ENCODE peak calls at places on chromosome 15, in ten cellular contexts. P, J, Z, R, E, C, N, Y, G and U are unnamed samples.

GRCh38 chr15:81001180-81002003 is 669 bp downstream of the TLNRD1 start:
- DNase-seq in P (peak; percentile 44), J (peak; percentile 35), Z (peak; percentile 77), R (peak; percentile 43), E (peak; percentile 85), C (peak; percentile 51), N (peak; percentile 35), Y (no peak), G (peak; percentile 78), U (no peak)

GRCh38 chr15:61038910-61039309 is 190.2 kb downstream of the RORA start:
- DNase-seq in P (peak; percentile 84), J (no peak), Z (no peak), R (no peak), E (no peak), C (peak; percentile 52), N (no peak), Y (no peak), G (no peak), U (no peak)

GRCh38 chr15:45521596-45522167 is 873 bp downstream of the SLC30A4 start:
- DNase-seq in P (peak; percentile 16), J (no peak), Z (no peak), R (no peak), E (no peak), C (no peak), N (peak; percentile 8), Y (no peak), G (no peak), U (peak; percentile 88)

GRCh38 chr15:23566070-23567050 is 886 bp downstream of the MKRN3 start:
- DNase-seq in P (no peak), J (no peak), Z (no peak), R (no peak), E (no peak), C (no peak), N (peak; percentile 82), Y (no peak), G (no peak), U (peak; percentile 66)

GRCh38 chr15:63332367-63333078 is 49.1 kb downstream of the CA12 start:
- DNase-seq in P (peak; percentile 85), J (peak; percentile 96), Z (no peak), R (no peak), E (no peak), C (peak; percentile 83), N (no peak), Y (peak; percentile 54), G (no peak), U (peak; percentile 50)

GRCh38 chr15:40106203-40107161 is 2.2 kb downstream of the BMF start:
- DNase-seq in P (peak; percentile 75), J (peak; percentile 49), Z (peak; percentile 95), R (peak; percentile 60), E (peak; percentile 90), C (peak; percentile 88), N (peak; percentile 66), Y (no peak), G (peak; percentile 40), U (peak; percentile 95)

GRCh38 chr15:101264011-101264410 is 12.2 kb upstream of the CHSY1 start:
- DNase-seq in P (no peak), J (peak; percentile 46), Z (no peak), R (no peak), E (no peak), C (peak; percentile 40), N (no peak), Y (no peak), G (no peak), U (no peak)

GRCh38 chr15:64635486-64635815 is 139.9 kb downstream of the RBPMS2 start:
- DNase-seq in P (peak; percentile 96), J (peak; percentile 86), Z (peak; percentile 15), R (no peak), E (no peak), C (peak; percentile 92), N (no peak), Y (no peak), G (peak; percentile 21), U (no peak)

GRCh38 chr15:25875551-25875950 is 12.4 kb upstream of the ATP10A start:
- DNase-seq in P (no peak), J (no peak), Z (no peak), R (no peak), E (no peak), C (no peak), N (no peak), Y (no peak), G (no peak), U (no peak)
- TF ChIP-seq CTCF in P (no peak), J (no peak), Z (no peak), R (no peak), E (no peak), C (no peak), N (no peak), Y (no peak), G (no peak), U (no peak)

GRCh38 chr15:68354268-68354667 is 76.7 kb downstream of the FEM1B start:
- DNase-seq in P (no peak), J (no peak), Z (no peak), R (no peak), E (no peak), C (no peak), N (no peak), Y (no peak), G (no peak), U (no peak)
- H3K4me3 ChIP-seq in P (no peak overlapping the region), J (no peak overlapping the region), Z (no peak overlapping the region), R (no peak overlapping the region), E (no peak overlapping the region), C (no peak overlapping the region), N (no peak overlapping the region), Y (no peak overlapping the region), G (no peak overlapping the region), U (no peak overlapping the region)

GRCh38 chr15:90619939-90620338 is 90.2 kb downstream of the CRTC3 start:
- DNase-seq in P (no peak), J (no peak), Z (no peak), R (no peak), E (no peak), C (no peak), N (no peak), Y (no peak), G (no peak), U (no peak)

GRCh38 chr15:90617668-90618097 is 88.0 kb downstream of the CRTC3 start:
- DNase-seq in P (no peak), J (no peak), Z (no peak), R (no peak), E (no peak), C (no peak), N (no peak), Y (no peak), G (no peak), U (peak; percentile 56)

GRCh38 chr15:90617171-90617570 is 87.4 kb downstream of the CRTC3 start:
- DNase-seq in P (no peak), J (peak; percentile 53), Z (no peak), R (no peak), E (no peak), C (no peak), N (no peak), Y (no peak), G (no peak), U (no peak)

GRCh38 chr15:90619468-90619867 is 89.7 kb downstream of the CRTC3 start:
- DNase-seq in P (no peak), J (no peak), Z (no peak), R (no peak), E (no peak), C (no peak), N (no peak), Y (no peak), G (no peak), U (no peak)

DNA sequence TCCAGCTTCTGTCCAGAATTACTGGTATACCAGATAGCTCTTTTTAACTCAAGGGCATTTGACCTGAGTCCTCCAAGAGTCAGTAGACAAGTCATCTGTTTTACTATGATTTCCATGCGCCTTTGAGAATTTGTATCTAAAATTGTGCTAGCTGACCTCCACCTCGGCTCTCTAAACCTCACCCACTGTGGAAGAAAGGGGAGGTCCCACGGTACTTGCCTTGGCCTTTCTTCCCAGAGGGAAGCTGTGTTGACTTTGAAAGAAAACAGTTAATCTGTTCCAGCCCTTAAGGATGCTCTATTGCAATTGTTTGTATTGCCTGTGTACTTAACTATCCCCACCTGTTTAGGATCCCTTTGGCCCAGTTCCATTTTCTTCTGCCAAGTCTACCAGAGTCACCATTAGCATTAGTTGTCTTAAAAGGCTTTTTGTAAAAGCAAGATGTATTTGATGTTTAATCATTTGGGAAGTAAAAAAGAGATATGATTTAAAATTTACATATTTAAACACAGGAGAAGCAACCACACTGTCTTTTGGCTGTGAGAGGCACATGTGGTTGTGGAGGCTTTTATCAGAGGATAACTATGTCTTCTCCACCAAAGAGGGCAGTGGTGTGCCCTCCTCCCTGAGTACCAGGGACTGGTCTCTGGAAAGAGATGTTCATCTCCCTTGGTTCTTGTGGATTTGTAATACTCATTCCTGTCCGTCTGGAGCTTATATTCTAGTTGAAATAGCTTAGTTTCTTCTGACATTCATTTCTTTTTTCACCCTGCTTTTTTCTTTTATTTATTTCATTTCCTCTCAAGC is 88.8 kb downstream of the CRTC3 start:
- DNase-seq in P (no peak), J (peak; percentile 17), Z (no peak), R (no peak), E (no peak), C (no peak), N (no peak), Y (no peak), G (no peak), U (peak; percentile 59)
- TF ChIP-seq CTCF in P (no peak), J (no peak), Z (no peak), R (no peak), E (no peak), C (no peak), N (no peak), Y (no peak), G (no peak), U (peak; percentile 7)

GRCh38 chr15:82646250-82647044 is 716 bp downstream of the CPEB1 start:
- DNase-seq in P (no peak), J (no peak), Z (peak; percentile 49), R (no peak), E (peak; percentile 65), C (no peak), N (no peak), Y (no peak), G (no peak), U (no peak)

GRCh38 chr15:82648257-82649103 is 1.3 kb upstream of the CPEB1 start:
- DNase-seq in P (no peak), J (no peak), Z (peak; percentile 65), R (no peak), E (no peak), C (peak; percentile 8), N (no peak), Y (no peak), G (no peak), U (no peak)

GRCh38 chr15:82647835-82648256 is 683 bp upstream of the CPEB1 start:
- DNase-seq in P (no peak), J (no peak), Z (peak; percentile 60), R (no peak), E (no peak), C (no peak), N (peak; percentile 60), Y (no peak), G (no peak), U (no peak)

GRCh38 chr15:82649226-82649999 is 2.2 kb upstream of the CPEB1 start:
- DNase-seq in P (no peak), J (no peak), Z (no peak), R (no peak), E (no peak), C (no peak), N (no peak), Y (no peak), G (no peak), U (no peak)

DNA sequence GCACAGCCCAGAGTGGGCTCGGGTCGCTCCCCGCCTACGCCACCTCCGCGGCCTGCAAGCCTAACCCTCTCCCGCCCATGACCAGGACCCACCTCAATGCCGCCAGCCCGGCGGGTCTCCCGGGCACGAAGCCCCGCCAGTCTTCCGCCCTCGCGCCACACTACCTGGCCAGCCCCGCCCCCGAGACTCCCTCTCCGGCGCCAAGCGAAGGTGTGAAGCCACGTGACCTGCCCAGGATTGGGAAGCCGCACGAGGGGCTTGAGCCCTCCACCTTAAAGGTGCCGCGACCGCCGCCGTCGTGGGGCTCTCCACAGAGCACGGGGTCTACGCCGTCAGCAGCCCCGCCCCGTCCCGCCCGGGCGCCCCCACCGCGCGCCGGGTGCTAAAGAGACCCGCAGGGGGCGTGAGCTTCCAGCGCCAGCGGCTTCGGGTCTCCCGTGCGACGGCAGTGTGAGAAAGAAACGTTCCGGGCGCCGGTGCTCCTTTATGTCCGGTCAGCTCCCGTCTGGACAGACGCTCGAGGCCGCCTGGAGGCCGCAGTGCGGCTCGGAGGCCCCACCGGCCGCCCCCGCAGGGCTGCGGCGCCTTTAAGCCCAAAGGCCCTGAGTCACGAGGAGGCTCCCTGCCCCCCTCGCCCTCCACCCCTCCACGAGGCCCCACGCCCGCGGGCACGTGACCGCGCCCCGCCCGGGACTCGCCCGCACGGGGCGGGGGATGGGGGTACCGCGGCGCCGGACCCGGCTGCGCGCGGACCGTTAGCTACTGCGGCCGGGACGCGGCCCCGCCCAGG is at the start of gene CPEB1:
- DNase-seq in P (peak; percentile 51), J (peak; percentile 30), Z (peak; percentile 65), R (no peak), E (peak; percentile 76), C (peak; percentile 47), N (peak; percentile 65), Y (no peak), G (peak; percentile 46), U (no peak)
- H3K4me3 ChIP-seq in P (peak within 1 kb of the TSS; percentile 58), J (peak within 1 kb of the TSS; percentile 63), Z (peak within 1 kb of the TSS; percentile 45), R (peak within 1 kb of the TSS; percentile 82), E (peak within 1 kb of the TSS; percentile 61), C (peak within 1 kb of the TSS; percentile 32), N (peak within 1 kb of the TSS; percentile 58), Y (peak within 1 kb of the TSS; percentile 57), G (peak within 1 kb of the TSS; percentile 39), U (no peak within 1 kb of the TSS)